ENCODE peak calls at places on chromosomes 6 and 20, in six cellular contexts. N is effector memory CD4-positive, alpha-beta T cell; T is prostate gland; L is iPS-NIHi11; O is activated gamma-delta T cell treated with Interleukin-2 at 50 U/mL for 16 hours; V is amygdala. X is an unnamed sample.

GRCh38 chr6:15021074-15021473 is 224.8 kb upstream of the JARID2 start:
- DNase-seq in N (no peak), T (no peak), L (no peak), O (no peak), V (no peak), X (no peak)

GRCh38 chr6:107604549-107604948 is 114.6 kb downstream of the SOBP start:
- DNase-seq in N (no peak), T (no peak), L (no peak), O (no peak), V (no peak), X (no peak)

GRCh38 chr6:10196090-10196489 is 218.8 kb downstream of the TFAP2A start:
- DNase-seq in N (no peak), T (no peak), L (no peak), O (no peak), V (no peak), X (no peak)

GRCh38 chr6:141418076-141418475 is 714.6 kb upstream of the GJE1 start:
- DNase-seq in N (no peak), T (no peak), L (no peak), O (no peak), V (no peak), X (no peak)

GRCh38 chr6:128731249-128732165 is 151.4 kb upstream of the LAMA2 start:
- DNase-seq in N (no peak), T (no peak), L (peak), O (no peak), V (no peak), X (peak)

GRCh38 chr6:40520108-40520507 is 67.1 kb downstream of the LRFN2 start:
- DNase-seq in N (no peak), T (no peak), L (no peak), O (no peak), V (no peak), X (no peak)

GRCh38 chr6:11771473-11772048 is 7.0 kb downstream of the ADTRP start:
- DNase-seq in N (no peak), T (no peak), L (no peak), O (no peak), V (no peak), X (no peak)

GRCh38 chr6:46719099-46719498 is 16.1 kb downstream of the PLA2G7 start:
- DNase-seq in N (no peak), T (no peak), L (no peak), O (no peak), V (no peak), X (no peak)

GRCh38 chr6:53410508-53411258 is 61.9 kb upstream of the ELOVL5 start:
- DNase-seq in N (peak), T (no peak), L (peak), O (peak), V (peak), X (no peak)

GRCh38 chr6:28940294-28940858 is 16.6 kb upstream of the TRIM27 start:
- DNase-seq in N (no peak), T (peak), L (peak), O (peak), V (no peak), X (peak)

GRCh38 chr20:53070714-53071392 is 98.7 kb downstream of the TSHZ2 start:
- DNase-seq in N (no peak), T (no peak), L (no peak), O (no peak), V (no peak), X (peak)

GRCh38 chr6:28225056-28225834 is at the start of gene ZSCAN9:
- DNase-seq in N (no peak), T (peak), L (peak), O (peak), V (peak), X (peak)

GRCh38 chr6:32113386-32114352 is 4.5 kb upstream of the TNXB start:
- DNase-seq in N (no peak), T (no peak), L (peak), O (no peak), V (peak), X (no peak)

X was measured in retina.